ENCODE peak calls at places on chromosome 10, in seven cellular contexts. I is CD8-positive, alpha-beta T cell; P is left ventricle myocardium inferior; M is colonic mucosa; F is A549; G is PC-9; A is heart left ventricle. R is an unnamed sample.
A peak's percentile ranks its signal among the peaks of the same experiment; 100 is the strongest.

GRCh38 chr10:4254101-4254994 is 469.3 kb upstream of the KLF6 start:
- DNase-seq in I (no peak), P (no peak), M (no peak), F (no peak), G (no peak), A (no peak), R (no peak)

GRCh38 chr10:971613-972012 is 16.6 kb upstream of the GTPBP4 start:
- DNase-seq in I (no peak), P (no peak), M (peak; percentile 43), F (no peak), G (no peak), A (no peak), R (no peak)

GRCh38 chr10:628386-629045 is 61.0 kb downstream of the DIP2C start:
- DNase-seq in I (no peak), P (no peak), M (no peak), F (no peak), G (no peak), A (no peak), R (no peak)

GRCh38 chr10:63429280-63429679 is 36.5 kb downstream of the JMJD1C start:
- DNase-seq in I (no peak), P (no peak), M (no peak), F (no peak), G (no peak), A (no peak), R (no peak)

GRCh38 chr10:14184841-14185500 is 145.8 kb downstream of the FRMD4A start:
- DNase-seq in I (no peak), P (no peak), M (no peak), F (no peak), G (no peak), A (no peak), R (no peak)

GRCh38 chr10:126478600-126478999 is 90.3 kb upstream of the ADAM12 start:
- DNase-seq in I (no peak), P (no peak), M (no peak), F (no peak), G (no peak), A (no peak), R (no peak)

GRCh38 chr10:45557275-45557905 is 115.2 kb downstream of the ZFAND4 start:
- DNase-seq in I (no peak), P (no peak), M (no peak), F (no peak), G (no peak), A (no peak), R (no peak)

GRCh38 chr10:6222755-6223154 is 20.0 kb downstream of the PFKFB3 start:
- DNase-seq in I (no peak), P (no peak), M (no peak), F (no peak), G (no peak), A (no peak), R (no peak)

GRCh38 chr10:71006497-71006896 is 118.1 kb upstream of the PCBD1 start:
- DNase-seq in I (no peak), P (no peak), M (no peak), F (no peak), G (no peak), A (no peak), R (no peak)

GRCh38 chr10:63497321-63497720 is 23.9 kb upstream of the REEP3 start:
- DNase-seq in I (no peak), P (no peak), M (no peak), F (no peak), G (no peak), A (no peak), R (no peak)

GRCh38 chr10:115417585-115418265 is 324.6 kb downstream of the ATRNL1 start:
- DNase-seq in I (no peak), P (no peak), M (no peak), F (peak; percentile 10), G (peak; percentile 17), A (no peak), R (no peak)

GRCh38 chr10:101066890-101067355 is 5.1 kb downstream of the KAZALD1 start:
- DNase-seq in I (no peak), P (no peak), M (peak; percentile 55), F (peak; percentile 36), G (peak; percentile 20), A (no peak), R (no peak)

GRCh38 chr10:70669015-70669414 is 3.3 kb upstream of the ADAMTS14 start:
- DNase-seq in I (no peak), P (no peak), M (no peak), F (no peak), G (no peak), A (no peak), R (no peak)

GRCh38 chr10:109886037-109886787 is 37.1 kb downstream of the XPNPEP1 start:
- DNase-seq in I (no peak), P (no peak), M (no peak), F (no peak), G (no peak), A (no peak), R (no peak)

GRCh38 chr10:114538544-114538906 is 119.5 kb downstream of the ABLIM1 start:
- DNase-seq in I (peak; percentile 46), P (no peak), M (peak; percentile 90), F (no peak), G (peak; percentile 62), A (no peak), R (no peak)

GRCh38 chr10:10094700-10095099 is 923.0 kb upstream of the CELF2 start:
- DNase-seq in I (no peak), P (no peak), M (no peak), F (no peak), G (no peak), A (no peak), R (no peak)

GRCh38 chr10:1141701-1142100 is 85.5 kb downstream of the WDR37 start:
- DNase-seq in I (no peak), P (no peak), M (peak; percentile 12), F (no peak), G (no peak), A (no peak), R (no peak)

GRCh38 chr10:76899490-76899889 is 738.1 kb downstream of the KCNMA1 start:
- DNase-seq in I (no peak), P (no peak), M (no peak), F (no peak), G (no peak), A (no peak), R (no peak)

GRCh38 chr10:70145666-70146488 is 623 bp downstream of the TYSND1 start:
- DNase-seq in I (peak; percentile 56), P (peak; percentile 67), M (peak; percentile 65), F (peak; percentile 61), G (peak; percentile 67), A (peak; percentile 56), R (peak; percentile 85)

GRCh38 chr10:85492684-85493083 is 873.9 kb downstream of the GRID1 start:
- DNase-seq in I (no peak), P (no peak), M (no peak), F (no peak), G (no peak), A (no peak), R (no peak)

GRCh38 chr10:105370697-105371096 is 729.6 kb downstream of the SORCS3 start:
- DNase-seq in I (no peak), P (no peak), M (no peak), F (no peak), G (no peak), A (no peak), R (no peak)

GRCh38 chr10:90417466-90418210 is 440.2 kb downstream of the HTR7 start:
- DNase-seq in I (no peak), P (no peak), M (no peak), F (no peak), G (no peak), A (no peak), R (no peak)
- H3K27ac ChIP-seq in I (no peak overlapping the region), P (no peak overlapping the region), M (no peak overlapping the region), F (no peak overlapping the region), G (no peak overlapping the region), A (no peak overlapping the region), R (no peak overlapping the region)

GRCh38 chr10:119538632-119539358 is 3.7 kb downstream of the RGS10 start:
- DNase-seq in I (peak; percentile 30), P (no peak), M (no peak), F (no peak), G (no peak), A (no peak), R (no peak)
- TF ChIP-seq CTCF in I (peak; percentile 27), P (no peak), M (no peak), F (no peak), G (no peak), A (no peak), R (no peak)

DNA sequence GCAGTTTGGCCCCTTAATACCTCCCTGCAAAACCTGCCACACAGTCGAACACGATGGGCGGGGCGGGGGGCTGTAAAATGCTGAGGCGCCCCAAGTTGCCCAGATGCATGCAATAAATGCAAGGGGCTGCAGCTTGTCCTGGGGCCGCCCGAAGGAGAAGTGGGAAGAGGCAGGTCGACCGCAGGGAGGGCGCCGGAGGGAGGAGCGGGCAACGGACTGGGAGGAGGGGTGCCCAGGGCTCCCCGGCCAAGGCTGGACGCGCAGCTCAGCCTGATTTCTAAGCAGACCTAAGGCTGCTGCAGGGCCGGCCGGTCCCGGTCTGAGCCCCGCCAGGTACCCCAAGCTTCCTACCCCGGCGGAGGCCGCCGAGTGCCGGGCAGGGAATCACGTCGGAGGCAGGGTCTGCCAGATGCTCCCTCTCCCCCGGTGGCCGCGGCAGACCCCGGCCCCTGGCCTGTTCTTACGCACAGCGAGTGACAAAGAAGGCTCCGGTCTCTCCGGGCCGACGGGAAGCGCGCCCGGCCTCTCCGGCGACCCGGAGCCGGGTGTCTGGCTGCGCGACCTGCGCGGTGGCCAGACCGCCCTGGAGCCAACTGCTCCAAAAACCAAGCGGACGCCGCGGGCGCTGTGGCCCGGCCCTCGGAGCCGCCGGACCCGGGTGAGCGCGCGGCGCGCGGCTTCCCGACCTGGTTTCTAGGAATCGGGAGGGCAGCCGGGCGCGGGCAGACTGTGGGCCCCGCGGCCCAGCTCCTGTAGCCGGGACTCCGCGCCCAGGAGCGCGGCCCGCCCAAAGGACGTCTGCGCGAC is 740 bp upstream of the EBF3 start:
- DNase-seq in I (no peak), P (no peak), M (no peak), F (no peak), G (no peak), A (no peak), R (peak; percentile 76)
- H3K4me3 ChIP-seq in I (peak overlapping the region; percentile 19), P (peak overlapping the region; percentile 75), M (no peak overlapping the region), F (peak overlapping the region; percentile 53), G (no peak overlapping the region), A (peak overlapping the region; percentile 50), R (peak overlapping the region; percentile 88)

DNA sequence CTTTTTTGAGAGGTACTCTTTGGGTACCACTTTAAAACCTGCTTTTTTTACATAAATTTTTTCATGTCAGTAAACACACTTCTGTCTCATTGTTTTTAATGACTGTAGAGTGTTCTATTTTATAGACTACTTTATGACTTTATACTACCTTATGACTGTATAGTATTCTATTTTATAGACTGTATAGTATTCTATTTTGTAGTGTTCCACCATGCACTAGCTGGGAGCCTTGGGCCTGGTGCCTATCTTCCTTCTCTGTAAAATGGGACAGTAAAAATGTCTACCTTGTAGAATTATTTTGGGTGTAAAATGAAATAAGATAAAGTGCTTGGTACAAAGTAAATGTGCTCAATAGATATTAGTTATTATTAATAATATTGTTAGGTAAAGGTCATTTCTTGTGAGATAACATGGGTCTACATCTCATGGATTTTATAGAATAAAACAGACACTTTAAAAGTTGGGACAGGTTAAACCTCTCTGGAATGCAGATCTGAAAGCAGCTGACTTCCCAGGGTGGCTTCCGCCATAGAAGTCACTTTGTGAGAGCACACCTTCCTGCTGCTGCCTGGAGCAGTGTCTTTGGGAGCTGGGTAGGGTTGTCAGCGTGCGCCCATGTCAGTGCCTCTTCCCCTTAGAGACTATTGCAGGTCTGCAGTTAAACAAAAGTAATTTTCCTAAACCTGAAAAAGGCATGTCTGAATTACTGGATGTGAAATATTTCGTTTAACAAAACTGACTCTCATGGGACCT is 31.0 kb downstream of the CCNY start:
- DNase-seq in I (no peak), P (no peak), M (no peak), F (no peak), G (no peak), A (no peak), R (no peak)
- H3K27ac ChIP-seq in I (no peak overlapping the region), P (peak overlapping the region; percentile 94), M (no peak overlapping the region), F (no peak overlapping the region), G (no peak overlapping the region), A (peak overlapping the region; percentile 84), R (no peak overlapping the region)

GRCh38 chr10:119725550-119726290 is at the start of gene INPP5F:
- DNase-seq in I (peak; percentile 100), P (peak; percentile 99), M (peak; percentile 100), F (peak; percentile 98), G (peak; percentile 97), A (peak; percentile 100), R (peak; percentile 99)
- TF ChIP-seq CTCF in I (no peak), P (peak; percentile 54), M (no peak), F (peak; percentile 24), G (no peak), A (peak; percentile 36), R (no peak)

R was measured in coronary artery.